ENCODE peak calls at places on chromosome 13, in six cellular contexts. One of them, this sample, is unnamed.

GRCh38 chr13:50376895-50377575 is 361.8 kb downstream of the KCNRG start:
- DNase-seq in colonic mucosa: no peak
- DNase-seq in cardiac muscle cell: no peak
- DNase-seq in heart right ventricle: no peak
- DNase-seq in Peyer's patch: no peak
- DNase-seq in breast epithelium: no peak
- DNase-seq in this sample: peak; percentile 42

GRCh38 chr13:38662362-38662761 is 24.5 kb upstream of the FREM2 start:
- DNase-seq in colonic mucosa: no peak
- DNase-seq in cardiac muscle cell: peak; percentile 56
- DNase-seq in heart right ventricle: no peak
- DNase-seq in Peyer's patch: no peak
- DNase-seq in breast epithelium: no peak
- DNase-seq in this sample: no peak

GRCh38 chr13:20363162-20363561 is 131.0 kb upstream of the GJB6 start:
- DNase-seq in colonic mucosa: no peak
- DNase-seq in cardiac muscle cell: no peak
- DNase-seq in heart right ventricle: no peak
- DNase-seq in Peyer's patch: no peak
- DNase-seq in breast epithelium: no peak
- DNase-seq in this sample: no peak

GRCh38 chr13:94419304-94419943 is 60.1 kb downstream of the DCT start:
- DNase-seq in colonic mucosa: no peak
- DNase-seq in cardiac muscle cell: no peak
- DNase-seq in heart right ventricle: no peak
- DNase-seq in Peyer's patch: no peak
- DNase-seq in breast epithelium: no peak
- DNase-seq in this sample: no peak

GRCh38 chr13:113848431-113849260 is 15.2 kb downstream of the GAS6 start:
- DNase-seq in colonic mucosa: peak; percentile 84
- DNase-seq in cardiac muscle cell: no peak
- DNase-seq in heart right ventricle: peak; percentile 1
- DNase-seq in Peyer's patch: peak; percentile 74
- DNase-seq in breast epithelium: no peak
- DNase-seq in this sample: no peak

GRCh38 chr13:48838193-48839000 is 137.3 kb upstream of the FNDC3A start:
- DNase-seq in colonic mucosa: no peak
- DNase-seq in cardiac muscle cell: no peak
- DNase-seq in heart right ventricle: no peak
- DNase-seq in Peyer's patch: no peak
- DNase-seq in breast epithelium: no peak
- DNase-seq in this sample: no peak

GRCh38 chr13:110400786-110401533 is 93.9 kb downstream of the COL4A2 start:
- DNase-seq in colonic mucosa: no peak
- DNase-seq in cardiac muscle cell: no peak
- DNase-seq in heart right ventricle: peak; percentile 62
- DNase-seq in Peyer's patch: no peak
- DNase-seq in breast epithelium: peak; percentile 16
- DNase-seq in this sample: no peak

GRCh38 chr13:30874111-30874510 is 32.0 kb upstream of the MEDAG start:
- DNase-seq in colonic mucosa: no peak
- DNase-seq in cardiac muscle cell: no peak
- DNase-seq in heart right ventricle: no peak
- DNase-seq in Peyer's patch: no peak
- DNase-seq in breast epithelium: no peak
- DNase-seq in this sample: no peak

GRCh38 chr13:39616087-39616694 is 13.2 kb upstream of the LHFPL6 start:
- DNase-seq in colonic mucosa: peak; percentile 49
- DNase-seq in cardiac muscle cell: peak; percentile 87
- DNase-seq in heart right ventricle: peak; percentile 70
- DNase-seq in Peyer's patch: peak; percentile 54
- DNase-seq in breast epithelium: peak; percentile 21
- DNase-seq in this sample: no peak

GRCh38 chr13:46663644-46664043 is 110.7 kb downstream of the LRCH1 start:
- DNase-seq in colonic mucosa: no peak
- DNase-seq in cardiac muscle cell: no peak
- DNase-seq in heart right ventricle: no peak
- DNase-seq in Peyer's patch: no peak
- DNase-seq in breast epithelium: no peak
- DNase-seq in this sample: no peak

GRCh38 chr13:44904982-44905381 is 84.3 kb downstream of the NUFIP1 start:
- DNase-seq in colonic mucosa: peak; percentile 39
- DNase-seq in cardiac muscle cell: no peak
- DNase-seq in heart right ventricle: peak; percentile 13
- DNase-seq in Peyer's patch: peak; percentile 56
- DNase-seq in breast epithelium: no peak
- DNase-seq in this sample: peak; percentile 73

GRCh38 chr13:109904218-109904617 is 117.8 kb upstream of the IRS2 start:
- DNase-seq in colonic mucosa: no peak
- DNase-seq in cardiac muscle cell: no peak
- DNase-seq in heart right ventricle: no peak
- DNase-seq in Peyer's patch: no peak
- DNase-seq in breast epithelium: no peak
- DNase-seq in this sample: no peak

GRCh38 chr13:36518707-36519106 is 86.4 kb downstream of the CCNA1 start:
- DNase-seq in colonic mucosa: no peak
- DNase-seq in cardiac muscle cell: no peak
- DNase-seq in heart right ventricle: no peak
- DNase-seq in Peyer's patch: no peak
- DNase-seq in breast epithelium: no peak
- DNase-seq in this sample: no peak

GRCh38 chr13:95030948-95031347 is 270.3 kb downstream of the ABCC4 start:
- DNase-seq in colonic mucosa: no peak
- DNase-seq in cardiac muscle cell: no peak
- DNase-seq in heart right ventricle: no peak
- DNase-seq in Peyer's patch: no peak
- DNase-seq in breast epithelium: no peak
- DNase-seq in this sample: no peak

GRCh38 chr13:24671367-24672117 is 8.7 kb upstream of the ATP12A start:
- DNase-seq in colonic mucosa: peak; percentile 77
- DNase-seq in cardiac muscle cell: peak; percentile 70
- DNase-seq in heart right ventricle: peak; percentile 16
- DNase-seq in Peyer's patch: peak; percentile 70
- DNase-seq in breast epithelium: peak; percentile 32
- DNase-seq in this sample: no peak

GRCh38 chr13:24389506-24389905 is 80.1 kb downstream of the C1QTNF9 start:
- DNase-seq in colonic mucosa: no peak
- DNase-seq in cardiac muscle cell: no peak
- DNase-seq in heart right ventricle: no peak
- DNase-seq in Peyer's patch: no peak
- DNase-seq in breast epithelium: no peak
- DNase-seq in this sample: no peak

GRCh38 chr13:34302596-34302995 is 484.6 kb downstream of the RFC3 start:
- DNase-seq in colonic mucosa: no peak
- DNase-seq in cardiac muscle cell: no peak
- DNase-seq in heart right ventricle: no peak
- DNase-seq in Peyer's patch: no peak
- DNase-seq in breast epithelium: no peak
- DNase-seq in this sample: no peak

GRCh38 chr13:109163052-109163413 is 533.6 kb downstream of the MYO16 start:
- DNase-seq in colonic mucosa: no peak
- DNase-seq in cardiac muscle cell: peak; percentile 34
- DNase-seq in heart right ventricle: no peak
- DNase-seq in Peyer's patch: no peak
- DNase-seq in breast epithelium: no peak
- DNase-seq in this sample: no peak

GRCh38 chr13:75798353-75799245 is 162.5 kb downstream of the LMO7 start:
- DNase-seq in colonic mucosa: peak; percentile 38
- DNase-seq in cardiac muscle cell: no peak
- DNase-seq in heart right ventricle: no peak
- DNase-seq in Peyer's patch: peak; percentile 66
- DNase-seq in breast epithelium: no peak
- DNase-seq in this sample: no peak

GRCh38 chr13:33183431-33184130 is 102.0 kb downstream of the STARD13 start:
- DNase-seq in colonic mucosa: no peak
- DNase-seq in cardiac muscle cell: no peak
- DNase-seq in heart right ventricle: no peak
- DNase-seq in Peyer's patch: no peak
- DNase-seq in breast epithelium: no peak
- DNase-seq in this sample: no peak

GRCh38 chr13:30409911-30410704 is 12.2 kb upstream of the UBE2L5 start:
- DNase-seq in colonic mucosa: no peak
- DNase-seq in cardiac muscle cell: no peak
- DNase-seq in heart right ventricle: peak; percentile 34
- DNase-seq in Peyer's patch: no peak
- DNase-seq in breast epithelium: no peak
- DNase-seq in this sample: peak; percentile 23

GRCh38 chr13:67440240-67440639 is 210.1 kb upstream of the PCDH9 start:
- DNase-seq in colonic mucosa: no peak
- DNase-seq in cardiac muscle cell: no peak
- DNase-seq in heart right ventricle: no peak
- DNase-seq in Peyer's patch: no peak
- DNase-seq in breast epithelium: no peak
- DNase-seq in this sample: no peak

GRCh38 chr13:112183544-112184145 is 116.7 kb downstream of the SOX1 start:
- DNase-seq in colonic mucosa: no peak
- DNase-seq in cardiac muscle cell: no peak
- DNase-seq in heart right ventricle: no peak
- DNase-seq in Peyer's patch: peak; percentile 19
- DNase-seq in breast epithelium: no peak
- DNase-seq in this sample: no peak
- H3K4me1 ChIP-seq in colonic mucosa: no peaks in the 10 kb centered on the region
- H3K4me1 ChIP-seq in cardiac muscle cell: no peaks in the 10 kb centered on the region
- H3K4me1 ChIP-seq in heart right ventricle: no peaks in the 10 kb centered on the region
- H3K4me1 ChIP-seq in Peyer's patch: no peaks in the 10 kb centered on the region
- H3K4me1 ChIP-seq in breast epithelium: no peaks in the 10 kb centered on the region
- H3K4me1 ChIP-seq in this sample: no peaks in the 10 kb centered on the region

GRCh38 chr13:26528527-26528926 is 29.0 kb upstream of the WASF3 start:
- DNase-seq in colonic mucosa: no peak
- DNase-seq in cardiac muscle cell: no peak
- DNase-seq in heart right ventricle: no peak
- DNase-seq in Peyer's patch: no peak
- DNase-seq in breast epithelium: no peak
- DNase-seq in this sample: no peak
- H3K27ac ChIP-seq in colonic mucosa: no peak overlapping the region
- H3K27ac ChIP-seq in cardiac muscle cell: no peak overlapping the region
- H3K27ac ChIP-seq in heart right ventricle: no peak overlapping the region
- H3K27ac ChIP-seq in Peyer's patch: no peak overlapping the region
- H3K27ac ChIP-seq in breast epithelium: no peak overlapping the region
- H3K27ac ChIP-seq in this sample: no peak overlapping the region

GRCh38 chr13:42275506-42275905 is 3.6 kb downstream of the AKAP11 start:
- DNase-seq in colonic mucosa: no peak
- DNase-seq in cardiac muscle cell: no peak
- DNase-seq in heart right ventricle: no peak
- DNase-seq in Peyer's patch: no peak
- DNase-seq in breast epithelium: no peak
- DNase-seq in this sample: no peak

GRCh38 chr13:42276683-42277082 is 4.7 kb downstream of the AKAP11 start:
- DNase-seq in colonic mucosa: no peak
- DNase-seq in cardiac muscle cell: no peak
- DNase-seq in heart right ventricle: no peak
- DNase-seq in Peyer's patch: no peak
- DNase-seq in breast epithelium: no peak
- DNase-seq in this sample: no peak

GRCh38 chr13:42279080-42279479 is 7.1 kb downstream of the AKAP11 start:
- DNase-seq in colonic mucosa: no peak
- DNase-seq in cardiac muscle cell: no peak
- DNase-seq in heart right ventricle: no peak
- DNase-seq in Peyer's patch: no peak
- DNase-seq in breast epithelium: no peak
- DNase-seq in this sample: no peak

GRCh38 chr13:42279986-42280385 is 8.0 kb downstream of the AKAP11 start:
- DNase-seq in colonic mucosa: no peak
- DNase-seq in cardiac muscle cell: no peak
- DNase-seq in heart right ventricle: no peak
- DNase-seq in Peyer's patch: no peak
- DNase-seq in breast epithelium: no peak
- DNase-seq in this sample: no peak

DNA sequence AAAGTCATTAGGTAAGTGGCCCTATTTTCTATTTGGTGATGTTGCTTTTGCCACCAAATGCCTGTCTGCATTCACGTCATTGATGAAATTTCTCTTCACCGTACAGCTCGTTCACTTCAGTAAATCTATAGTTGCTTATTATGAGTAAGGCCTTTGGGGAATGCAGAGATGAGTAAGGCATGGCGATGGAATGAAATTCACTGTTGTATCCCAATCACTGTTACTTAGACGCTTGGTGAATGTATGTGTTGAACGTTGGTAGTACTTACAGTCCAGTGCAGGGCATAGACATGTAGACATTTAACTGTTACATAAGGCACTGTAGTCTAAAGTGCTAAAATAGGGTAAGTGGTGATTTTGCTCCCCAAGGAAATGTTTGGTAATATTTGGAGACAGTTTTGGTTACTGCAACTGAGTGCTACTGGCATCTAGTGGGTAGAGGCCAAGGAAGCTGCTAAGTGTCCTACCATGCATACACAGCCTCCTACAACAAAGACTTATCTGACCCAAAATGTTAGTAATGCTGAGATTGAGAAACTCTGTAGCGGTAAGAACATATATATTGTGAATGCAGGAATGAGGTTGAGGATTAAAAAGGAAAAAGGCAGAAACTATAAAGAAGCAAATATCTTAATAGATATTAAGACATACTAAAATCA is 5.8 kb downstream of the AKAP11 start:
- DNase-seq in colonic mucosa: no peak
- DNase-seq in cardiac muscle cell: no peak
- DNase-seq in heart right ventricle: no peak
- DNase-seq in Peyer's patch: no peak
- DNase-seq in breast epithelium: no peak
- DNase-seq in this sample: no peak
- H3K4me3 ChIP-seq in colonic mucosa: no peak overlapping the region
- H3K4me3 ChIP-seq in cardiac muscle cell: no peak overlapping the region
- H3K4me3 ChIP-seq in heart right ventricle: no peak overlapping the region
- H3K4me3 ChIP-seq in Peyer's patch: no peak overlapping the region
- H3K4me3 ChIP-seq in breast epithelium: no peak overlapping the region
- H3K4me3 ChIP-seq in this sample: no peak overlapping the region

GRCh38 chr13:99218126-99218525 is 17.5 kb downstream of the UBAC2 start:
- DNase-seq in colonic mucosa: no peak
- DNase-seq in cardiac muscle cell: no peak
- DNase-seq in heart right ventricle: no peak
- DNase-seq in Peyer's patch: no peak
- DNase-seq in breast epithelium: no peak
- DNase-seq in this sample: no peak

GRCh38 chr13:99214691-99215090 is 14.0 kb downstream of the UBAC2 start:
- DNase-seq in colonic mucosa: no peak
- DNase-seq in cardiac muscle cell: no peak
- DNase-seq in heart right ventricle: no peak
- DNase-seq in Peyer's patch: no peak
- DNase-seq in breast epithelium: no peak
- DNase-seq in this sample: no peak

GRCh38 chr13:99217461-99218101 is 16.9 kb downstream of the UBAC2 start:
- DNase-seq in colonic mucosa: no peak
- DNase-seq in cardiac muscle cell: no peak
- DNase-seq in heart right ventricle: no peak
- DNase-seq in Peyer's patch: no peak
- DNase-seq in breast epithelium: no peak
- DNase-seq in this sample: no peak

GRCh38 chr13:99214232-99214631 is 13.6 kb downstream of the UBAC2 start:
- DNase-seq in colonic mucosa: no peak
- DNase-seq in cardiac muscle cell: no peak
- DNase-seq in heart right ventricle: no peak
- DNase-seq in Peyer's patch: no peak
- DNase-seq in breast epithelium: no peak
- DNase-seq in this sample: no peak

DNA sequence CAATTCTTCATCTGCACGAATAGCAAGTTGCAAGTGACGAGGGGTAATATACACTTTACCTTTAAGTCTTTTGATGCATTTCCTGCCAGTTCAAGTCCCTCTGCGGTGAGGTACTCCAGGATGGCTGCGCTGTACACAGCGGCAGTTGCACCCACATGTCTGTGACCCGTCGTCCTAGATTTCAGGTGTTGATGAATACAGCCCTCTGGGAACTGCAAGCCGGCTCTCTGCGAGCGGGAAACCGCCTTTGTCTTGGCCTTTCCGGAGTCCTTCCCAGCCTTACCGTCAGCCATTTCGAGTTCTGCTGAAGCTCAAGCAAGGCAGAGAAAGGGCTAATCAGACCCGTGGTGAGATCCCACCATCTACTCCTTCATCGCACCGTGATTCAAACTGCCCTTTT is 14.8 kb downstream of the UBAC2 start:
- DNase-seq in colonic mucosa: no peak
- DNase-seq in cardiac muscle cell: no peak
- DNase-seq in heart right ventricle: no peak
- DNase-seq in Peyer's patch: peak; percentile 77
- DNase-seq in breast epithelium: no peak
- DNase-seq in this sample: no peak
- H3K4me1 ChIP-seq in colonic mucosa: no peaks in the 10 kb centered on the region
- H3K4me1 ChIP-seq in cardiac muscle cell: peaks cover 20% of the 10 kb centered on the region
- H3K4me1 ChIP-seq in heart right ventricle: peaks cover 58% of the 10 kb centered on the region
- H3K4me1 ChIP-seq in Peyer's patch: no peaks in the 10 kb centered on the region
- H3K4me1 ChIP-seq in breast epithelium: no peaks in the 10 kb centered on the region
- H3K4me1 ChIP-seq in this sample: peaks cover 42% of the 10 kb centered on the region